ENCODE peak calls at places on chromosome 3, in eight cellular contexts. Z is lower lobe of right lung, A is WERI-Rb-1, Y is Panc1, D is GM10248, S is T-helper 2 cell, R is SHP77, G is non-pigmented ciliary epithelial cell. J is an unnamed sample.

GRCh38 chr3:152780553-152780952 is 54.4 kb upstream of the P2RY1 start:
- DNase-seq in Z (no peak), A (no peak), Y (no peak), D (no peak), S (no peak), R (no peak), G (no peak), J (no peak)

GRCh38 chr3:49519916-49520385 is 34.3 kb upstream of the BSN start:
- DNase-seq in Z (no peak), A (no peak), Y (no peak), D (no peak), S (no peak), R (no peak), G (no peak), J (no peak)

GRCh38 chr3:47525617-47526016 is 12.1 kb upstream of the ELP6 start:
- DNase-seq in Z (no peak), A (no peak), Y (no peak), D (no peak), S (no peak), R (no peak), G (no peak), J (no peak)

GRCh38 chr3:131917006-131917405 is 117.8 kb downstream of the CPNE4 start:
- DNase-seq in Z (no peak), A (no peak), Y (no peak), D (no peak), S (no peak), R (no peak), G (no peak), J (no peak)

GRCh38 chr3:141561426-141562034 is 74.7 kb downstream of the RASA2 start:
- DNase-seq in Z (no peak), A (peak), Y (peak), D (peak), S (no peak), R (peak), G (peak), J (no peak)

GRCh38 chr3:118960876-118961275 is 73.8 kb downstream of the IGSF11 start:
- DNase-seq in Z (no peak), A (peak), Y (no peak), D (no peak), S (no peak), R (no peak), G (no peak), J (no peak)

GRCh38 chr3:150798122-150798618 is 35.2 kb upstream of the SIAH2 start:
- DNase-seq in Z (no peak), A (no peak), Y (no peak), D (no peak), S (no peak), R (no peak), G (no peak), J (no peak)

GRCh38 chr3:632571-633170 is 436.1 kb downstream of the CHL1 start:
- DNase-seq in Z (no peak), A (peak), Y (peak), D (peak), S (no peak), R (peak), G (peak), J (peak)

GRCh38 chr3:49930922-49931321 is 1.3 kb upstream of the MON1A start:
- DNase-seq in Z (no peak), A (peak), Y (no peak), D (no peak), S (no peak), R (peak), G (no peak), J (no peak)

GRCh38 chr3:113002676-113003075 is 11.9 kb downstream of the GTPBP8 start:
- DNase-seq in Z (no peak), A (no peak), Y (no peak), D (no peak), S (no peak), R (no peak), G (no peak), J (no peak)

GRCh38 chr3:154182322-154182922 is 61.2 kb downstream of the ARHGEF26 start:
- DNase-seq in Z (no peak), A (no peak), Y (no peak), D (no peak), S (no peak), R (no peak), G (no peak), J (no peak)

GRCh38 chr3:111326144-111326995 is 215.6 kb upstream of the CD96 start:
- DNase-seq in Z (no peak), A (no peak), Y (no peak), D (no peak), S (no peak), R (no peak), G (no peak), J (no peak)

GRCh38 chr3:54580453-54580852 is 347.4 kb downstream of the LRTM1 start:
- DNase-seq in Z (no peak), A (no peak), Y (no peak), D (no peak), S (no peak), R (no peak), G (no peak), J (no peak)

GRCh38 chr3:42502429-42503250 is at the start of gene VIPR1:
- DNase-seq in Z (peak), A (peak), Y (no peak), D (peak), S (peak), R (peak), G (no peak), J (peak)

GRCh38 chr3:58052373-58053273 is 44.4 kb downstream of the FLNB start:
- DNase-seq in Z (no peak), A (no peak), Y (peak), D (no peak), S (no peak), R (no peak), G (peak), J (no peak)

GRCh38 chr3:196208942-196209695 is 2.1 kb downstream of the ZDHHC19 start:
- DNase-seq in Z (no peak), A (no peak), Y (no peak), D (no peak), S (no peak), R (no peak), G (no peak), J (no peak)

GRCh38 chr3:15099364-15100098 is 583 bp upstream of the RBSN start:
- DNase-seq in Z (no peak), A (no peak), Y (no peak), D (no peak), S (no peak), R (no peak), G (no peak), J (no peak)

J was measured in GM19239.